ENCODE peak calls at places on chromosome 15, in five cellular contexts. O, U, K, C and Y are unnamed samples.

GRCh38 chr15:64780600-64781156 is 5.3 kb upstream of the RBPMS2 start:
- DNase-seq in C (no peak), O (no peak), K (no peak), U (no peak), Y (no peak)

GRCh38 chr15:77992356-77993222 is 84.9 kb downstream of the TBC1D2B start:
- DNase-seq in O (no peak), C (no peak), K (no peak), U (no peak), Y (no peak)

GRCh38 chr15:87877114-87877810 is 379.3 kb downstream of the NTRK3 start:
- DNase-seq in U (no peak), O (no peak), K (no peak), C (no peak), Y (peak)

GRCh38 chr15:79089890-79090486 is 592 bp downstream of the RASGRF1 start:
- DNase-seq in U (no peak), O (no peak), C (no peak), K (no peak), Y (no peak)

GRCh38 chr15:75358771-75359536 is 9.5 kb downstream of the MAN2C1 start:
- DNase-seq in K (no peak), C (no peak), U (no peak), O (no peak), Y (no peak)

GRCh38 chr15:67068724-67069400 is 3.5 kb downstream of the SMAD3 start:
- DNase-seq in C (no peak), O (no peak), K (no peak), U (no peak), Y (no peak)

GRCh38 chr15:74382004-74382816 is 14.8 kb upstream of the CYP11A1 start:
- DNase-seq in K (no peak), O (peak), C (peak), U (peak), Y (no peak)

GRCh38 chr15:29924750-29925149 is 102.5 kb upstream of the TJP1 start:
- DNase-seq in K (no peak), U (peak), O (no peak), C (no peak), Y (peak)

GRCh38 chr15:58260911-58261267 is 122.7 kb downstream of the AQP9 start:
- DNase-seq in O (no peak), U (no peak), K (no peak), C (no peak), Y (no peak)

GRCh38 chr15:98330692-98331435 is 317.5 kb upstream of the IGF1R start:
- DNase-seq in O (no peak), U (no peak), K (no peak), C (no peak), Y (no peak)

GRCh38 chr15:64894395-64895056 is 17.2 kb upstream of the ANKDD1A start:
- DNase-seq in K (no peak), O (no peak), U (peak), C (peak), Y (no peak)

GRCh38 chr15:66231421-66232266 is 21.9 kb downstream of the MEGF11 start:
- DNase-seq in U (no peak), K (no peak), C (no peak), O (no peak), Y (no peak)

GRCh38 chr15:39574416-39574815 is 6.5 kb upstream of the THBS1 start:
- DNase-seq in C (no peak), U (no peak), K (no peak), O (no peak), Y (no peak)

GRCh38 chr15:80059786-80060489 is 462 bp downstream of the ZFAND6 start:
- DNase-seq in O (no peak), U (peak), K (no peak), C (peak), Y (no peak)

GRCh38 chr15:57540736-57541135 is 51.0 kb upstream of the MYZAP start:
- DNase-seq in C (no peak), K (no peak), O (no peak), U (no peak), Y (no peak)

GRCh38 chr15:43903864-43904290 is 77.1 kb downstream of the WDR76 start:
- DNase-seq in K (peak), C (peak), U (peak), O (peak), Y (peak)

GRCh38 chr15:64443747-64444621 is 16.4 kb upstream of the ZNF609 start:
- DNase-seq in C (no peak), U (no peak), K (peak), O (peak), Y (peak)

GRCh38 chr15:78034495-78035191 is 42.9 kb downstream of the TBC1D2B start:
- DNase-seq in K (no peak), U (no peak), O (no peak), C (peak), Y (no peak)

GRCh38 chr15:63945838-63946298 is 100.4 kb downstream of the DAPK2 start:
- DNase-seq in K (no peak), U (no peak), C (no peak), O (no peak), Y (no peak)

GRCh38 chr15:98901438-98901837 is 106.2 kb downstream of the PGPEP1L start:
- DNase-seq in K (no peak), U (no peak), O (no peak), C (no peak), Y (no peak)

GRCh38 chr15:90869601-90870353 is 1.4 kb downstream of the FURIN start:
- DNase-seq in U (no peak), K (no peak), O (peak), C (peak), Y (no peak)

GRCh38 chr15:96851613-96852012 is 521.1 kb downstream of the NR2F2 start:
- DNase-seq in O (no peak), C (no peak), K (no peak), U (no peak), Y (no peak)

GRCh38 chr15:55907797-55908196 is 85.6 kb downstream of the NEDD4 start:
- DNase-seq in C (no peak), O (peak), U (no peak), K (peak), Y (peak)

GRCh38 chr15:79689030-79689429 is 207.8 kb downstream of the MTHFS start:
- DNase-seq in C (no peak), K (no peak), O (no peak), U (no peak), Y (no peak)

GRCh38 chr15:84570164-84570692 is 30.6 kb upstream of the ZSCAN2 start:
- DNase-seq in O (no peak), U (peak), K (no peak), C (peak), Y (no peak)

GRCh38 chr15:77402740-77403379 is 17.0 kb downstream of the PEAK1 start:
- DNase-seq in O (no peak), K (no peak), C (no peak), U (no peak), Y (peak)

GRCh38 chr15:40793216-40793989 is 13.5 kb upstream of the ZFYVE19 start:
- DNase-seq in C (no peak), K (peak), U (no peak), O (peak), Y (peak)

GRCh38 chr15:81398910-81399551 is 25.0 kb upstream of the TMC3 start:
- DNase-seq in C (no peak), O (no peak), K (no peak), U (no peak), Y (no peak)

GRCh38 chr15:98668566-98669308 is 20.4 kb downstream of the IGF1R start:
- DNase-seq in O (no peak), U (no peak), C (no peak), K (no peak), Y (no peak)

GRCh38 chr15:67788986-67789385 is 36.3 kb upstream of the SKOR1 start:
- DNase-seq in K (no peak), O (no peak), C (no peak), U (no peak), Y (no peak)

GRCh38 chr15:60970246-60971170 is 258.6 kb downstream of the RORA start:
- DNase-seq in O (no peak), U (no peak), K (no peak), C (no peak), Y (no peak)

GRCh38 chr15:80844011-80844732 is 65.0 kb downstream of the CEMIP start:
- DNase-seq in U (no peak), K (no peak), C (no peak), O (no peak), Y (peak)

GRCh38 chr15:78241017-78241416 is 6.7 kb upstream of the ACSBG1 start:
- DNase-seq in C (peak), O (peak), K (peak), U (peak), Y (peak)

GRCh38 chr15:34209421-34210282 is at the start of gene KATNBL1:
- DNase-seq in U (peak), K (peak), C (peak), O (peak), Y (peak)

GRCh38 chr15:34514251-34514760 is 69.1 kb downstream of the GOLGA8B start:
- DNase-seq in K (no peak), U (peak), O (no peak), C (no peak), Y (no peak)

GRCh38 chr15:66080791-66081475 is 172.6 kb downstream of the MEGF11 start:
- DNase-seq in O (no peak), C (no peak), K (no peak), U (peak), Y (peak)

GRCh38 chr15:92800013-92800412 is 100.1 kb upstream of the CHD2 start:
- DNase-seq in U (no peak), K (no peak), C (no peak), O (no peak), Y (no peak)

GRCh38 chr15:66621491-66622467 is 56.0 kb upstream of the LCTL start:
- DNase-seq in C (no peak), U (no peak), K (no peak), O (no peak), Y (no peak)

GRCh38 chr15:77889009-77889806 is 188.3 kb downstream of the TBC1D2B start:
- DNase-seq in K (no peak), U (no peak), O (no peak), C (no peak), Y (no peak)

DNA sequence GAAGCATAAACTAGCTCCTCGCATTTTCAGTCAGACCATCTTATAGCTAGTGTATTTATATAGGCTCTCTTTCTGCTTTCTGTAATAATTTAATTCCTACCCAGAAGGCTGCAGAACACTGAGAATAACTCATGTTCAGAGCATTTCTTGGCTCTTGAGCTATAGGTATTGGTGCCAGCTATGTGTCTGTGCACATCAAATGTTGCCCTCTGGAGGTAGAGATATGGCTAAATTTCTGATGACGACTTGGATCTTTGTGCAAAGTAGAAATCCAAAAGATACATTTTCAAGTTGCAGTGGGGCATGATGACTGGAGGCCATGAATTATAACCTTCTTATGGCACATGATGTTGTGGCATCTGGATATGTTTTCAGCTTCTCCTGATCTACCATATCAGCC is 336.2 kb upstream of the TPM1 start:
- DNase-seq in C (peak), K (no peak), O (no peak), U (no peak), Y (no peak)
- TF ChIP-seq CTCF in C (peak), K (peak), O (no peak), U (no peak), Y (no peak)

GRCh38 chr15:71116942-71117341 is 1.7 kb downstream of the THSD4 start:
- DNase-seq in U (no peak), K (no peak), C (no peak), O (no peak), Y (no peak)

GRCh38 chr15:71114066-71114680 is 1.1 kb upstream of the THSD4 start:
- DNase-seq in C (no peak), O (no peak), U (no peak), K (no peak), Y (no peak)

GRCh38 chr15:71116366-71116765 is 1.1 kb downstream of the THSD4 start:
- DNase-seq in C (no peak), O (no peak), K (no peak), U (no peak), Y (no peak)

GRCh38 chr15:71114887-71115566 is at the start of gene THSD4:
- DNase-seq in O (no peak), U (peak), K (no peak), C (peak), Y (no peak)

GRCh38 chr15:71115567-71116351 is 488 bp downstream of the THSD4 start:
- DNase-seq in K (no peak), C (no peak), O (no peak), U (peak), Y (no peak)
- TF ChIP-seq CTCF in K (peak), C (no peak), O (no peak), U (no peak), Y (no peak)

GRCh38 chr15:89490550-89491315 is 5.7 kb downstream of the RHCG start:
- DNase-seq in U (no peak), K (no peak), O (no peak), C (no peak), Y (no peak)

GRCh38 chr15:89490081-89490480 is 6.3 kb downstream of the RHCG start:
- DNase-seq in U (no peak), O (no peak), K (no peak), C (no peak), Y (no peak)

GRCh38 chr15:89494006-89494405 is 2.4 kb downstream of the RHCG start:
- DNase-seq in U (no peak), K (no peak), C (no peak), O (no peak), Y (no peak)

GRCh38 chr15:89492934-89493631 is 3.3 kb downstream of the RHCG start:
- DNase-seq in O (no peak), U (no peak), C (no peak), K (no peak), Y (no peak)

GRCh38 chr15:89492111-89492641 is 4.2 kb downstream of the RHCG start:
- DNase-seq in O (no peak), K (no peak), C (peak), U (peak), Y (no peak)
- TF ChIP-seq CTCF in O (peak), K (peak), C (peak), U (peak), Y (peak)

GRCh38 chr15:42611532-42611931 is 36.1 kb downstream of the STARD9 start:
- DNase-seq in C (no peak), O (no peak), U (no peak), K (no peak), Y (no peak)

GRCh38 chr15:42608767-42609488 is 33.5 kb downstream of the STARD9 start:
- DNase-seq in O (no peak), U (no peak), C (no peak), K (no peak), Y (no peak)

GRCh38 chr15:42608110-42608531 is 32.7 kb downstream of the STARD9 start:
- DNase-seq in K (no peak), U (no peak), O (no peak), C (peak), Y (no peak)

GRCh38 chr15:42616107-42616506 is 40.7 kb downstream of the STARD9 start:
- DNase-seq in C (no peak), U (no peak), O (no peak), K (no peak), Y (no peak)

GRCh38 chr15:42612367-42612912 is 37.0 kb downstream of the STARD9 start:
- DNase-seq in U (no peak), O (no peak), K (no peak), C (no peak), Y (no peak)
- TF ChIP-seq CTCF in U (no peak), O (no peak), K (no peak), C (no peak), Y (no peak)

GRCh38 chr15:70167155-70167554 is 69.4 kb upstream of the TLE3 start:
- DNase-seq in C (no peak), K (no peak), U (no peak), O (no peak), Y (no peak)

GRCh38 chr15:70171224-70171886 is 73.6 kb upstream of the TLE3 start:
- DNase-seq in U (no peak), C (no peak), K (no peak), O (no peak), Y (no peak)

GRCh38 chr15:70170096-70170699 is 72.5 kb upstream of the TLE3 start:
- DNase-seq in U (no peak), C (no peak), K (no peak), O (no peak), Y (no peak)

GRCh38 chr15:70166506-70167087 is 68.9 kb upstream of the TLE3 start:
- DNase-seq in U (no peak), K (no peak), O (no peak), C (no peak), Y (no peak)

DNA sequence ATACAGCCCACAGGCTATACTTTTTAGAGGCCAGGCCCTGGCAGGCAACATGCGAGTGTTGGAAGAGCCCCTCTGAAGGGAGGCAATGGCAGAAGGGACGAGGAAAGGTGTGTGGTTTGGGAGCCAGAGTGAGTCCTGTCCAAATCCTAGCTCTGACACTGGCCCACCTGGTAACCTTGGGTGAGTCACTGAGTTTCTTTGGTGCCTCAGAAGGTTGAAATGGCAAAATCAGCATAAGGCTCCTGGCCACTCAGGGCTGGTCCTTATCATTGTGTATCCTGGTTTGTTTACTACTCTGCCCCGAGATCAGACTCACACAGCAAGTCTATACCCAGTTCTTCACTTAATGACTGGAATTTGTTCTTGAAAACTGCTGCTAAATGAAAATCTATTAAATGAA is 71.4 kb upstream of the TLE3 start:
- DNase-seq in U (no peak), K (no peak), C (no peak), O (no peak), Y (no peak)
- TF ChIP-seq CTCF in U (no peak), K (no peak), C (no peak), O (no peak), Y (no peak)

GRCh38 chr15:31352911-31353811 is 26.5 kb downstream of the KLF13 start:
- DNase-seq in K (no peak), O (no peak), U (no peak), C (peak), Y (peak)
- TF ChIP-seq CTCF in K (no peak), O (no peak), U (no peak), C (peak), Y (no peak)

DNA sequence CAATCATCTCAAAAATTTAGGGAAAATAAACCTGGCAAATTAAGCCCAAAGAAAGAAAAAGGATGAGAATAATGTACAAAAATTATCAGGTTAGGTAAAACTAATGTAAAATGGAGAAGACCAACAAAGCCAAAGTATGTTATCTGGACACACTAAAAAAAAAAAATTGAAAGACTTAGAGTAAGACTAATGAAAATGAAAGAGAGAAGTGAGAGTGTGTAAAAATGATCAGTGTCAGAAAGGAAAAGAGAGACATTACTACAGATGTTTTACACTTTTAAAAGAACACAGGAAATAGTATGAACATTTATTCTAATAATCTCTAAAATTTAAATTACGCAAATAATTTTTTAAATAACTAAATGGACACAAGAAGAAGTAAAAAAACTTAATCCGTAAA is 573.3 kb upstream of the NR2F2 start:
- DNase-seq in U (no peak), O (no peak), K (no peak), C (no peak), Y (no peak)
- TF ChIP-seq CTCF in U (no peak), O (no peak), K (no peak), C (no peak), Y (no peak)

DNA sequence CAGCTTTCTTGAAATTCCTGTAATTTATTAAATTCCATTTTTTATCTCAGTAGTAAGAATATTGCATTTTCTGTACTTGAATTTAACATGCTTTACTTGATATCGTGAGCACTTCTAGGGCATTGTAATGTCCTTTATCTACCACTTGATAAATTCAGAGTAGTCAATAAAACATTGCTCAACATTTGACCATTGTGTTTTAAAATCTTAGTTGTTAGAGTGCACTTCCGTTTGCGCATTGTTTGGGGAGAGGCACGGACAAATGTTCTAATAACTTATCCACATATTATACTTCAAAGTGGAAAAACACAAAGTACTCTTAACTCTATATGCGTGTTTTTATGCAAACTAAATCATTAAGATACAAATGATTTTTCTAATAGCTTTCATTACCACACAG is 444 bp downstream of the FAM227B start:
- DNase-seq in O (no peak), K (no peak), U (no peak), C (peak), Y (no peak)
- TF ChIP-seq CTCF in O (no peak), K (no peak), U (no peak), C (no peak), Y (no peak)